ENCODE peak calls at places on chromosome 17, in ten cellular contexts. One of them, this sample, is unnamed.

GRCh38 chr17:79851461-79851817 is 12.2 kb upstream of the CBX4 start:
- DNase-seq in HFFc6: no peak
- DNase-seq in EL: no peak
- DNase-seq in nucleus accumbens: no peak
- DNase-seq in fibroblast of the conjunctiva: no peak
- DNase-seq in H7: no peak
- DNase-seq in NCI-H1105: peak
- DNase-seq in kidney tubule cell: peak
- DNase-seq in HCT116: peak
- DNase-seq in iris pigment epithelial cell: no peak
- DNase-seq in this sample: no peak

GRCh38 chr17:63925615-63926014 is 6.5 kb downstream of the CD79B start:
- DNase-seq in nucleus accumbens: no peak
- DNase-seq in EL: no peak
- DNase-seq in NCI-H1105: no peak
- DNase-seq in H7: peak
- DNase-seq in HFFc6: no peak
- DNase-seq in iris pigment epithelial cell: no peak
- DNase-seq in kidney tubule cell: no peak
- DNase-seq in fibroblast of the conjunctiva: no peak
- DNase-seq in HCT116: no peak
- DNase-seq in this sample: no peak

GRCh38 chr17:55986817-55987216 is 166.5 kb upstream of the ANKFN1 start:
- DNase-seq in kidney tubule cell: no peak
- DNase-seq in HCT116: no peak
- DNase-seq in fibroblast of the conjunctiva: no peak
- DNase-seq in H7: no peak
- DNase-seq in iris pigment epithelial cell: no peak
- DNase-seq in EL: no peak
- DNase-seq in nucleus accumbens: no peak
- DNase-seq in HFFc6: no peak
- DNase-seq in NCI-H1105: no peak
- DNase-seq in this sample: no peak

GRCh38 chr17:78450696-78451344 is 72.4 kb downstream of the PGS1 start:
- DNase-seq in EL: peak
- DNase-seq in fibroblast of the conjunctiva: no peak
- DNase-seq in iris pigment epithelial cell: no peak
- DNase-seq in NCI-H1105: no peak
- DNase-seq in kidney tubule cell: no peak
- DNase-seq in nucleus accumbens: no peak
- DNase-seq in HCT116: no peak
- DNase-seq in H7: no peak
- DNase-seq in HFFc6: no peak
- DNase-seq in this sample: no peak

GRCh38 chr17:27203241-27203640 is 90.7 kb upstream of the WSB1 start:
- DNase-seq in iris pigment epithelial cell: no peak
- DNase-seq in EL: no peak
- DNase-seq in NCI-H1105: no peak
- DNase-seq in HFFc6: no peak
- DNase-seq in H7: no peak
- DNase-seq in kidney tubule cell: no peak
- DNase-seq in nucleus accumbens: no peak
- DNase-seq in fibroblast of the conjunctiva: no peak
- DNase-seq in HCT116: no peak
- DNase-seq in this sample: no peak

GRCh38 chr17:16046966-16047365 is 47.3 kb downstream of the TTC19 start:
- DNase-seq in fibroblast of the conjunctiva: no peak
- DNase-seq in NCI-H1105: no peak
- DNase-seq in nucleus accumbens: no peak
- DNase-seq in H7: no peak
- DNase-seq in iris pigment epithelial cell: peak
- DNase-seq in HCT116: no peak
- DNase-seq in kidney tubule cell: no peak
- DNase-seq in HFFc6: no peak
- DNase-seq in EL: no peak
- DNase-seq in this sample: no peak

GRCh38 chr17:17414316-17414937 is 62.4 kb upstream of the MED9 start:
- DNase-seq in NCI-H1105: no peak
- DNase-seq in HFFc6: peak
- DNase-seq in EL: peak
- DNase-seq in H7: no peak
- DNase-seq in HCT116: no peak
- DNase-seq in iris pigment epithelial cell: peak
- DNase-seq in kidney tubule cell: no peak
- DNase-seq in nucleus accumbens: no peak
- DNase-seq in fibroblast of the conjunctiva: no peak
- DNase-seq in this sample: no peak

GRCh38 chr17:68020451-68020779 is 15.1 kb upstream of the KPNA2 start:
- DNase-seq in HCT116: no peak
- DNase-seq in nucleus accumbens: no peak
- DNase-seq in NCI-H1105: no peak
- DNase-seq in EL: no peak
- DNase-seq in kidney tubule cell: no peak
- DNase-seq in iris pigment epithelial cell: no peak
- DNase-seq in HFFc6: no peak
- DNase-seq in fibroblast of the conjunctiva: no peak
- DNase-seq in H7: no peak
- DNase-seq in this sample: no peak

GRCh38 chr17:63120406-63120805 is 154.4 kb downstream of the TANC2 start:
- DNase-seq in nucleus accumbens: no peak
- DNase-seq in EL: peak
- DNase-seq in HCT116: no peak
- DNase-seq in fibroblast of the conjunctiva: peak
- DNase-seq in HFFc6: no peak
- DNase-seq in iris pigment epithelial cell: peak
- DNase-seq in NCI-H1105: no peak
- DNase-seq in kidney tubule cell: no peak
- DNase-seq in H7: no peak
- DNase-seq in this sample: peak

GRCh38 chr17:301681-302299 is 50.8 kb downstream of the RPH3AL start:
- DNase-seq in HFFc6: no peak
- DNase-seq in iris pigment epithelial cell: no peak
- DNase-seq in EL: no peak
- DNase-seq in HCT116: no peak
- DNase-seq in nucleus accumbens: no peak
- DNase-seq in H7: peak
- DNase-seq in NCI-H1105: no peak
- DNase-seq in kidney tubule cell: peak
- DNase-seq in fibroblast of the conjunctiva: no peak
- DNase-seq in this sample: no peak

GRCh38 chr17:70636517-70637133 is 467.3 kb downstream of the KCNJ2 start:
- DNase-seq in HCT116: peak
- DNase-seq in fibroblast of the conjunctiva: peak
- DNase-seq in HFFc6: peak
- DNase-seq in EL: peak
- DNase-seq in iris pigment epithelial cell: peak
- DNase-seq in NCI-H1105: peak
- DNase-seq in kidney tubule cell: peak
- DNase-seq in H7: peak
- DNase-seq in nucleus accumbens: no peak
- DNase-seq in this sample: no peak

GRCh38 chr17:65261682-65262636 is 124.8 kb downstream of the RGS9 start:
- DNase-seq in NCI-H1105: no peak
- DNase-seq in HCT116: no peak
- DNase-seq in HFFc6: no peak
- DNase-seq in fibroblast of the conjunctiva: no peak
- DNase-seq in iris pigment epithelial cell: peak
- DNase-seq in H7: no peak
- DNase-seq in kidney tubule cell: peak
- DNase-seq in nucleus accumbens: no peak
- DNase-seq in EL: peak
- DNase-seq in this sample: no peak

GRCh38 chr17:16250635-16251034 is 33.6 kb downstream of the PIGL start:
- DNase-seq in H7: no peak
- DNase-seq in iris pigment epithelial cell: peak
- DNase-seq in nucleus accumbens: no peak
- DNase-seq in fibroblast of the conjunctiva: peak
- DNase-seq in HCT116: no peak
- DNase-seq in EL: peak
- DNase-seq in HFFc6: peak
- DNase-seq in kidney tubule cell: no peak
- DNase-seq in NCI-H1105: no peak
- DNase-seq in this sample: no peak

GRCh38 chr17:75783069-75783783 is 1.4 kb upstream of the UNK start:
- DNase-seq in kidney tubule cell: peak
- DNase-seq in fibroblast of the conjunctiva: no peak
- DNase-seq in nucleus accumbens: no peak
- DNase-seq in HFFc6: peak
- DNase-seq in EL: peak
- DNase-seq in HCT116: peak
- DNase-seq in NCI-H1105: peak
- DNase-seq in H7: no peak
- DNase-seq in iris pigment epithelial cell: peak
- DNase-seq in this sample: no peak

GRCh38 chr17:382644-383533 is 30.3 kb upstream of the RPH3AL start:
- DNase-seq in iris pigment epithelial cell: peak
- DNase-seq in nucleus accumbens: no peak
- DNase-seq in NCI-H1105: no peak
- DNase-seq in EL: peak
- DNase-seq in HFFc6: peak
- DNase-seq in H7: peak
- DNase-seq in HCT116: no peak
- DNase-seq in fibroblast of the conjunctiva: peak
- DNase-seq in kidney tubule cell: peak
- DNase-seq in this sample: peak

GRCh38 chr17:2903193-2903974 is 107.1 kb downstream of the RAP1GAP2 start:
- DNase-seq in kidney tubule cell: no peak
- DNase-seq in fibroblast of the conjunctiva: no peak
- DNase-seq in HCT116: no peak
- DNase-seq in HFFc6: no peak
- DNase-seq in nucleus accumbens: no peak
- DNase-seq in EL: no peak
- DNase-seq in NCI-H1105: peak
- DNase-seq in H7: peak
- DNase-seq in iris pigment epithelial cell: no peak
- DNase-seq in this sample: no peak

GRCh38 chr17:76139801-76140660 is 1.0 kb downstream of the FOXJ1 start:
- DNase-seq in H7: peak
- DNase-seq in nucleus accumbens: no peak
- DNase-seq in NCI-H1105: peak
- DNase-seq in HFFc6: no peak
- DNase-seq in HCT116: no peak
- DNase-seq in kidney tubule cell: no peak
- DNase-seq in iris pigment epithelial cell: no peak
- DNase-seq in EL: no peak
- DNase-seq in fibroblast of the conjunctiva: no peak
- DNase-seq in this sample: peak

GRCh38 chr17:56777859-56778258 is 55.9 kb downstream of the C17orf67 start:
- DNase-seq in EL: peak
- DNase-seq in nucleus accumbens: no peak
- DNase-seq in fibroblast of the conjunctiva: no peak
- DNase-seq in HCT116: no peak
- DNase-seq in H7: no peak
- DNase-seq in iris pigment epithelial cell: no peak
- DNase-seq in NCI-H1105: no peak
- DNase-seq in kidney tubule cell: no peak
- DNase-seq in HFFc6: peak
- DNase-seq in this sample: peak

GRCh38 chr17:79986441-79987186 is 49.1 kb downstream of the TBC1D16 start:
- DNase-seq in kidney tubule cell: peak
- DNase-seq in HFFc6: no peak
- DNase-seq in NCI-H1105: no peak
- DNase-seq in iris pigment epithelial cell: peak
- DNase-seq in H7: peak
- DNase-seq in fibroblast of the conjunctiva: no peak
- DNase-seq in HCT116: no peak
- DNase-seq in EL: peak
- DNase-seq in nucleus accumbens: no peak
- DNase-seq in this sample: no peak

GRCh38 chr17:15398736-15399331 is 57.4 kb upstream of the TEKT3 start:
- DNase-seq in H7: no peak
- DNase-seq in HFFc6: peak
- DNase-seq in kidney tubule cell: peak
- DNase-seq in HCT116: no peak
- DNase-seq in NCI-H1105: no peak
- DNase-seq in iris pigment epithelial cell: peak
- DNase-seq in nucleus accumbens: no peak
- DNase-seq in fibroblast of the conjunctiva: no peak
- DNase-seq in EL: peak
- DNase-seq in this sample: peak

GRCh38 chr17:57945999-57946797 is 9.0 kb downstream of the CUEDC1 start:
- DNase-seq in kidney tubule cell: peak
- DNase-seq in NCI-H1105: no peak
- DNase-seq in HCT116: no peak
- DNase-seq in iris pigment epithelial cell: peak
- DNase-seq in nucleus accumbens: no peak
- DNase-seq in EL: peak
- DNase-seq in H7: no peak
- DNase-seq in HFFc6: peak
- DNase-seq in fibroblast of the conjunctiva: no peak
- DNase-seq in this sample: no peak

This sample was measured in islet precursor cell.